ENCODE peak calls at places on chromosomes 11 and 22, in four cellular contexts. N is Peyer's patch, L is lower leg skin, T is AG10803. U is an unnamed sample.

GRCh38 chr11:42085736-42086135 is 626.3 kb upstream of the LRRC4C start:
- DNase-seq in N (no peak), L (no peak), T (no peak), U (no peak)

GRCh38 chr11:13486926-13487660 is 8.7 kb downstream of the PTH start:
- DNase-seq in N (peak; percentile 77), L (no peak), T (peak; percentile 35), U (peak; percentile 33)

GRCh38 chr11:16252373-16252772 is 104.0 kb downstream of the SOX6 start:
- DNase-seq in N (no peak), L (no peak), T (peak; percentile 1), U (peak; percentile 13)

GRCh38 chr22:22040472-22040871 is 57.9 kb upstream of the TOP3B start:
- DNase-seq in N (no peak), L (no peak), T (no peak), U (no peak)

GRCh38 chr11:9002920-9003572 is 755 bp downstream of the NRIP3 start:
- DNase-seq in N (no peak), L (no peak), T (no peak), U (no peak)

GRCh38 chr11:64449381-64450167 is 90.6 kb downstream of the RPS6KA4 start:
- DNase-seq in N (peak; percentile 83), L (peak; percentile 31), T (peak; percentile 23), U (peak; percentile 56)

GRCh38 chr22:49776053-49776511 is 51.6 kb downstream of the BRD1 start:
- DNase-seq in N (no peak), L (no peak), T (no peak), U (no peak)

GRCh38 chr11:125494987-125495725 is 909 bp downstream of the FEZ1 start:
- DNase-seq in N (no peak), L (no peak), T (peak; percentile 39), U (peak; percentile 40)

GRCh38 chr11:10272132-10272531 is 21.9 kb downstream of the SBF2 start:
- DNase-seq in N (no peak), L (no peak), T (peak; percentile 53), U (no peak)

GRCh38 chr22:44667829-44668189 is 34.2 kb upstream of the PRR5 start:
- DNase-seq in N (peak; percentile 84), L (no peak), T (no peak), U (no peak)

GRCh38 chr11:6576471-6577373 is 26.7 kb downstream of the RRP8 start:
- DNase-seq in N (no peak), L (no peak), T (peak; percentile 90), U (peak; percentile 77)

GRCh38 chr22:27474711-27475547 is 326.6 kb downstream of the MN1 start:
- DNase-seq in N (no peak), L (peak; percentile 51), T (peak; percentile 93), U (peak; percentile 89)

GRCh38 chr11:559712-560304 is 730 bp downstream of the LMNTD2 start:
- DNase-seq in N (peak; percentile 89), L (no peak), T (no peak), U (no peak)

GRCh38 chr11:102981324-102981910 is 25.9 kb upstream of the MMP13 start:
- DNase-seq in N (no peak), L (no peak), T (peak; percentile 8), U (no peak)

GRCh38 chr22:40679964-40680818 is 907 bp downstream of the MCHR1 start:
- DNase-seq in N (no peak), L (no peak), T (peak; percentile 58), U (peak; percentile 46)

GRCh38 chr22:33124471-33124870 is 66.3 kb upstream of the SYN3 start:
- DNase-seq in N (no peak), L (no peak), T (no peak), U (no peak)

GRCh38 chr11:77386178-77386577 is 84.7 kb upstream of the GDPD4 start:
- DNase-seq in N (no peak), L (no peak), T (peak; percentile 24), U (no peak)

GRCh38 chr11:37230865-37231264 is 632.8 kb upstream of the RAG2 start:
- DNase-seq in N (no peak), L (no peak), T (no peak), U (no peak)

GRCh38 chr11:120714448-120714847 is 202.9 kb downstream of the GRIK4 start:
- DNase-seq in N (no peak), L (no peak), T (no peak), U (peak; percentile 4)

GRCh38 chr11:81197396-81197795 is 1536.3 kb downstream of the FAM181B start:
- DNase-seq in N (no peak), L (no peak), T (no peak), U (no peak)

GRCh38 chr11:126355926-126356897 is 726 bp downstream of the ST3GAL4 start:
- DNase-seq in N (no peak), L (peak; percentile 36), T (peak; percentile 49), U (no peak)

GRCh38 chr11:17550455-17551346 is 3.6 kb downstream of the OTOG start:
- DNase-seq in N (peak; percentile 32), L (no peak), T (no peak), U (no peak)

GRCh38 chr11:18100926-18101656 is 4.8 kb downstream of the SAAL1 start:
- DNase-seq in N (no peak), L (no peak), T (no peak), U (no peak)

GRCh38 chr11:9859491-9860305 is 195.8 kb downstream of the SWAP70 start:
- DNase-seq in N (no peak), L (no peak), T (peak; percentile 89), U (peak; percentile 29)

GRCh38 chr11:69443138-69443967 is 38.1 kb upstream of the LINC01488 start:
- DNase-seq in N (peak; percentile 92), L (peak; percentile 85), T (peak; percentile 93), U (peak; percentile 92)

GRCh38 chr11:68358416-68358815 is 46.0 kb downstream of the LRP5 start:
- DNase-seq in N (no peak), L (no peak), T (peak; percentile 25), U (no peak)

GRCh38 chr11:36127550-36127949 is 161.7 kb downstream of the COMMD9 start:
- DNase-seq in N (no peak), L (no peak), T (no peak), U (no peak)

GRCh38 chr11:16191212-16191851 is 165.0 kb downstream of the SOX6 start:
- DNase-seq in N (no peak), L (no peak), T (no peak), U (no peak)

GRCh38 chr11:12170984-12171383 is 60.6 kb downstream of the MICAL2 start:
- DNase-seq in N (no peak), L (no peak), T (peak; percentile 95), U (peak; percentile 85)

GRCh38 chr11:111010391-111011354 is 234.9 kb upstream of the POU2AF2 start:
- DNase-seq in N (no peak), L (no peak), T (no peak), U (no peak)

GRCh38 chr11:103842191-103842590 is 194.2 kb upstream of the DDI1 start:
- DNase-seq in N (no peak), L (no peak), T (no peak), U (peak; percentile 64)

GRCh38 chr11:64156235-64157011 is 9.5 kb downstream of the MACROD1 start:
- DNase-seq in N (no peak), L (no peak), T (no peak), U (no peak)

GRCh38 chr11:114315749-114316368 is 19.7 kb downstream of the NNMT start:
- DNase-seq in N (no peak), L (no peak), T (no peak), U (peak; percentile 46)

GRCh38 chr11:134838708-134839107 is 426.7 kb upstream of the B3GAT1 start:
- DNase-seq in N (no peak), L (no peak), T (no peak), U (no peak)

GRCh38 chr11:7530013-7530412 is 16.2 kb downstream of the PPFIBP2 start:
- DNase-seq in N (no peak), L (no peak), T (no peak), U (no peak)

GRCh38 chr11:121795206-121795605 is 320.8 kb downstream of the BLID start:
- DNase-seq in N (no peak), L (no peak), T (no peak), U (no peak)
- H3K4me3 ChIP-seq in N (no peak overlapping the region), L (no peak overlapping the region), T (no peak overlapping the region), U (no peak overlapping the region)

DNA sequence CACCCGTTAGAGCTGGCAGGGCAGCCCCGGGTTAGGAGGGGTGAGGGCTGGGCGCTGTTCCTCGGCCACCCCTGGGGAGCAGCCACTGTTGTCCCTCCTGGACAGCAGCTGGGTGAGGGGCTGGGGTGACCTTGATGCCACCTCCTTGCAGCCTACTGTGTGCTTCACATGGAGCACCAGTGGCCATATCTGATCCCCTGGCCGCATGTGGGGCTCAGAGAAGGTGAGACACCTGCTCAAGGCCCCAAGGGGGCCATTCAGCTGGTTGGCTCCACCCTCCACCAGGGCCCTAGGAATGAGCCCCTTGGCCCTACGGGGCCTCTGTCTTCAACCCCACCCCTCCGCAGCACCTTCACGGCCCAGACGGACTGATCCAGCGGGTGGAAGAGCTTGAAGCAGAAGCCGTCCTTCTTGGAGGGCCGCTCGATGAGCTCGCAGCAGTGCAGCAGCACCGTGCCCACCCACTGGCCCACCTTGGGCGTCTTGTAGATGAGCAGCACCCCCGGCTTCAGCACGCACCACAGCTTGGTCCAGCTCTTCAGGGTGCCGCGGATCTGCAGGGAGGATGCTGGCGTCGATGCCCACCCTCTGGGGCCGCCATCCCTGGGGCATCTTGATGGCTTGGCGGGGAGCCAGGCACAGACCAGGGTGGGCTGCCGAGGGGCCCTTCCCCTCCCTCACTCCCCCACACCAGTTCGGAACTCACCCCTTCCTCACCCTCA is 44.9 kb downstream of the OSBPL5 start:
- DNase-seq in N (peak; percentile 40), L (no peak), T (no peak), U (no peak)
- H3K4me3 ChIP-seq in N (no peak overlapping the region), L (no peak overlapping the region), T (no peak overlapping the region), U (no peak overlapping the region)

DNA sequence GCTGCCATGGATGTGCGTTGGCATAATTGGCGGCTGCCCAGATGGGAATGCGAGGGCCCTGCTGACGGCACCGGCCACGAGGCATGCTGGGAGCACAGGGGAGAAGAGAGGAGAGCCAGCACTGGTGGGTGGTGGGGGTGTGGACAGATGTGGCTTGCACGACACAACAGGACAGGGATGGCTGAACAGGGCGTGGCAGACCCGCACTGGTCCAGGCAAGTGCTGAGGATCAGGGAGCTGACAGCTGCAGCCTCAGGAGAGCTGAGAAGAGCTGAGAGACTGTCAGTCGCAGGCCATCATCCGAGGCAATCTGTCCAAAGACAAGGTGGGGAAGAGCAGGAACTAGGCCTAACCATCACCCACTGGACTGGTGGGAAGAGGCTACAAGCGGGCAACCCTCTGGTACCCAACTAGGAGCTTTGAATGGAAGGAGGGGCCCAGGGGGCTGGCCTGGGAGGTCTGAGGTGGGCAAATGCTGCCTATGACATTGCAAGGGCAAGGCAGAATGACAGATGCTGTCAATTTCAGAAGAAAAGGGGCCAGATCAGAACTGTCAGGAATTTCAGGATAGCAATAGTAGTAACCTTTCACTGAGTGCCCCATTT is 2.4 kb downstream of the GNB1L start:
- DNase-seq in N (no peak), L (peak; percentile 17), T (no peak), U (no peak)
- H3K4me3 ChIP-seq in N (no peak overlapping the region), L (no peak overlapping the region), T (peak overlapping the region; percentile 92), U (no peak overlapping the region)

DNA sequence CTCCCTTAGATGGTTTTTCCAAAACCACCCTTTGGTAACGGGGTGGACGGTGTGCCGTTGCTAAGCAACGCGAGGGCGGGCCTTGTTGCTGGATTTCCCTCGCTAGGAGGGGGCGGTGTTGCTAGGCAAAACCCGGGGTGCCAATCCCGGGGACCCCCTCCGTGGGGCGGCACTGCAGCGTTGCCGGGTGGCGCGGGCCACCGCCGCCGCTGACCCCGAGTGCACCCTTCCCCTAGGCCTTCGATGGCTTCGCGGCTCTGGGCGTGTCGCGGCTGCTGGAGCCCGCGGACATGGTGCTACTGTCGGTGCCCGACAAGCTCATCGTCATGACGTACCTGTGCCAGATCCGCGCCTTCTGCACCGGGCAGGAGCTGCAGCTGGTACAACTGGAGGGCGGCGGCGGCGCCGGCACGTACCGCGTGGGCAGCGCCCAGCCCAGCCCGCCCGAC is 8.9 kb downstream of the EHBP1L1 start:
- DNase-seq in N (no peak), L (no peak), T (no peak), U (no peak)
- H3K4me3 ChIP-seq in N (no peak overlapping the region), L (no peak overlapping the region), T (no peak overlapping the region), U (no peak overlapping the region)